ENCODE peak calls at places on chromosomes 3 and 15, in six cellular contexts. One of them, this sample, is unnamed. For H3K4me1, the result is how much of the 10 kb centered on the place peaks cover.

GRCh38 chr15:101615986-101616848 is 36.0 kb downstream of the TM2D3 start:
- DNase-seq in CD4-positive, alpha-beta memory T cell: no peak
- DNase-seq in heart left ventricle: peak
- DNase-seq in adipocyte: peak
- DNase-seq in body of pancreas: peak
- DNase-seq in fibroblast of lung: peak
- DNase-seq in this sample: peak

GRCh38 chr15:31237042-31237324 is 89.7 kb upstream of the KLF13 start:
- DNase-seq in heart left ventricle: no peak
- DNase-seq in adipocyte: no peak
- DNase-seq in body of pancreas: no peak
- DNase-seq in fibroblast of lung: peak
- DNase-seq in CD4-positive, alpha-beta memory T cell: no peak
- DNase-seq in this sample: no peak

GRCh38 chr3:173653781-173654180 is 256.2 kb downstream of the NLGN1 start:
- DNase-seq in heart left ventricle: no peak
- DNase-seq in adipocyte: no peak
- DNase-seq in fibroblast of lung: peak
- DNase-seq in CD4-positive, alpha-beta memory T cell: no peak
- DNase-seq in body of pancreas: no peak
- DNase-seq in this sample: no peak

GRCh38 chr15:25969886-25970285 is 106.8 kb upstream of the ATP10A start:
- DNase-seq in body of pancreas: no peak
- DNase-seq in adipocyte: no peak
- DNase-seq in fibroblast of lung: no peak
- DNase-seq in heart left ventricle: no peak
- DNase-seq in CD4-positive, alpha-beta memory T cell: no peak
- DNase-seq in this sample: no peak

GRCh38 chr3:112376996-112377395 is 44.0 kb downstream of the CD200 start:
- DNase-seq in CD4-positive, alpha-beta memory T cell: no peak
- DNase-seq in heart left ventricle: no peak
- DNase-seq in fibroblast of lung: peak
- DNase-seq in adipocyte: no peak
- DNase-seq in body of pancreas: no peak
- DNase-seq in this sample: no peak

GRCh38 chr3:57100046-57100695 is 39.7 kb downstream of the SPATA12 start:
- DNase-seq in adipocyte: peak
- DNase-seq in CD4-positive, alpha-beta memory T cell: no peak
- DNase-seq in heart left ventricle: no peak
- DNase-seq in body of pancreas: peak
- DNase-seq in fibroblast of lung: peak
- DNase-seq in this sample: no peak

GRCh38 chr3:14832975-14833722 is 14.4 kb downstream of the FGD5 start:
- DNase-seq in body of pancreas: no peak
- DNase-seq in CD4-positive, alpha-beta memory T cell: no peak
- DNase-seq in heart left ventricle: no peak
- DNase-seq in adipocyte: no peak
- DNase-seq in fibroblast of lung: no peak
- DNase-seq in this sample: no peak

GRCh38 chr3:194801378-194802124 is 115.9 kb downstream of the FAM43A start:
- DNase-seq in adipocyte: no peak
- DNase-seq in body of pancreas: no peak
- DNase-seq in fibroblast of lung: no peak
- DNase-seq in CD4-positive, alpha-beta memory T cell: no peak
- DNase-seq in heart left ventricle: no peak
- DNase-seq in this sample: no peak

GRCh38 chr3:114848643-114849350 is 298.3 kb downstream of the ZBTB20 start:
- DNase-seq in CD4-positive, alpha-beta memory T cell: no peak
- DNase-seq in adipocyte: no peak
- DNase-seq in heart left ventricle: no peak
- DNase-seq in body of pancreas: peak
- DNase-seq in fibroblast of lung: no peak
- DNase-seq in this sample: no peak

GRCh38 chr15:74403590-74403919 is 30.2 kb downstream of the SEMA7A start:
- DNase-seq in adipocyte: no peak
- DNase-seq in fibroblast of lung: no peak
- DNase-seq in CD4-positive, alpha-beta memory T cell: no peak
- DNase-seq in body of pancreas: no peak
- DNase-seq in heart left ventricle: no peak
- DNase-seq in this sample: no peak

GRCh38 chr15:74406992-74407705 is 26.6 kb downstream of the SEMA7A start:
- DNase-seq in fibroblast of lung: peak
- DNase-seq in CD4-positive, alpha-beta memory T cell: no peak
- DNase-seq in adipocyte: peak
- DNase-seq in body of pancreas: no peak
- DNase-seq in heart left ventricle: no peak
- DNase-seq in this sample: no peak

GRCh38 chr15:74403981-74404563 is 29.7 kb downstream of the SEMA7A start:
- DNase-seq in body of pancreas: no peak
- DNase-seq in adipocyte: no peak
- DNase-seq in heart left ventricle: no peak
- DNase-seq in fibroblast of lung: no peak
- DNase-seq in CD4-positive, alpha-beta memory T cell: no peak
- DNase-seq in this sample: no peak

GRCh38 chr15:74406517-74406916 is 27.2 kb downstream of the SEMA7A start:
- DNase-seq in heart left ventricle: no peak
- DNase-seq in body of pancreas: no peak
- DNase-seq in CD4-positive, alpha-beta memory T cell: no peak
- DNase-seq in adipocyte: no peak
- DNase-seq in fibroblast of lung: no peak
- DNase-seq in this sample: no peak

DNA sequence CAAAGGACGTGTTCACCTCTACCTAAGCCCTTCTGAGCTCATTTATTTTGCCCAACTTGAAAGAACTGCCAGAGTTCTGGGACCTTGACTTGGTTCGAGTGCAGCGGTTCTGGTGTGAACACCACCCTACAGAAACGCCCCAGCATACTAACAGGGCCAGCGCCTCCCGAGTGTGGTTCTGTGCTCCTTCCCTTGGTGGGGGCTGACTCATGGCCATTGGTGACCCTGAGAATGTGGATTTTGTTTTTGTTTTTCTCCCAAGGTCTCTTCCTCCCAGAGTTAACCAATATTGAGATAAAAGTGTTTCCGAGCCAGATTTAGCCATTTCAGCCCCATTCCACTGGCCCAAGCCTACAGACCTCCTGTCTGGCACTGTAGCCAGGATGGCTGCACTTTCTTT is 27.9 kb downstream of the SEMA7A start:
- DNase-seq in body of pancreas: no peak
- DNase-seq in adipocyte: no peak
- DNase-seq in CD4-positive, alpha-beta memory T cell: no peak
- DNase-seq in heart left ventricle: no peak
- DNase-seq in fibroblast of lung: peak
- DNase-seq in this sample: no peak
- H3K4me1 ChIP-seq in body of pancreas: under half
- H3K4me1 ChIP-seq in adipocyte: under half
- H3K4me1 ChIP-seq in CD4-positive, alpha-beta memory T cell: under half
- H3K4me1 ChIP-seq in heart left ventricle: under half
- H3K4me1 ChIP-seq in fibroblast of lung: under half
- H3K4me1 ChIP-seq in this sample: under half

DNA sequence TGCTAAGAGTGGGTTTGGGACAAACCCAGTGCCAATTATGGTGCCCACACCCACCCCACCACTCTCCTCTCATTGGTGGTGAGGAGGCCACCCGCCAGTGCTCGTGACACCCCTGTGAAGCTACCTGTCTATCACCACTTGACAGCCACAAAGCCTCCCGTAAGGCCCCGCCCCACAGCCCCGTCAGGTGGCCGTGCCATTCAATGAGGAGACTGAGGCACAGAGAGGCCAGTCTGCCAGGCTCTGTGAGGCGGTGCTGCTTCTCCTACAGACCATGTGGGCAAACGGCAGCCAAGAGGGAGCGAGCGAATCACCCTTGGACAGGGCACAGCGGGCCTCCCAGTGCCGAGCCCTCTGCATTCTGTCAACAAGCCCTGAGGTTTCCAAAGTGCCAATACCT is 53.5 kb downstream of the IQSEC1 start:
- DNase-seq in body of pancreas: no peak
- DNase-seq in adipocyte: no peak
- DNase-seq in fibroblast of lung: no peak
- DNase-seq in heart left ventricle: no peak
- DNase-seq in CD4-positive, alpha-beta memory T cell: no peak
- DNase-seq in this sample: no peak
- H3K4me1 ChIP-seq in body of pancreas: under half
- H3K4me1 ChIP-seq in adipocyte: half or more
- H3K4me1 ChIP-seq in fibroblast of lung: under half
- H3K4me1 ChIP-seq in heart left ventricle: half or more
- H3K4me1 ChIP-seq in CD4-positive, alpha-beta memory T cell: under half
- H3K4me1 ChIP-seq in this sample: under half

GRCh38 chr3:64651791-64652241 is 36.0 kb downstream of the ADAMTS9 start:
- DNase-seq in fibroblast of lung: peak
- DNase-seq in adipocyte: peak
- DNase-seq in CD4-positive, alpha-beta memory T cell: no peak
- DNase-seq in heart left ventricle: no peak
- DNase-seq in body of pancreas: peak
- DNase-seq in this sample: no peak
- H3K4me1 ChIP-seq in fibroblast of lung: under half
- H3K4me1 ChIP-seq in adipocyte: under half
- H3K4me1 ChIP-seq in CD4-positive, alpha-beta memory T cell: under half
- H3K4me1 ChIP-seq in heart left ventricle: under half
- H3K4me1 ChIP-seq in body of pancreas: under half
- H3K4me1 ChIP-seq in this sample: under half

DNA sequence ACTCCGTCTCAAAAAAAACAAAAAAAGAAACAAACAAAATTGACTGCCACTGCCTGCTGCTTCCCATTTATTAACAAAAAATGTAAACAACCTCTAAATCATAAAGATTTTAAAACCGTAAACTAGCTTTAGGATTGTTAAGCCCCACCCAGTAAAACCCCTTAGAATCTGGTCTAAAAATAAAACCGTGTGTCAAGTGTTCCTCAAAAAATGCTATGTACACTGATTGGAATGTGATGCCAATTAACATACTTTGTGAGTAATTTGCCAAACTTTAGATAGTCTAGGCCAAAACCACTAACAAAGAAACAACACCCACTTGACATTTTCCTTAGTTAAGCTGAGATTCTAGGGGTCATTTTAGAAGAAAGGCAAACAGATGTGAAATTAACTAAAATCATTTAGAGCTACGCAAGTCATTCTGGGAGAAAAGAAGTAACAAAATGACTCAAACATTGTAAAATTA is 5.3 kb downstream of the RAF1 start:
- DNase-seq in fibroblast of lung: peak
- DNase-seq in CD4-positive, alpha-beta memory T cell: no peak
- DNase-seq in body of pancreas: no peak
- DNase-seq in heart left ventricle: no peak
- DNase-seq in adipocyte: peak
- DNase-seq in this sample: no peak
- H3K4me1 ChIP-seq in fibroblast of lung: under half
- H3K4me1 ChIP-seq in CD4-positive, alpha-beta memory T cell: half or more
- H3K4me1 ChIP-seq in body of pancreas: half or more
- H3K4me1 ChIP-seq in heart left ventricle: under half
- H3K4me1 ChIP-seq in adipocyte: half or more
- H3K4me1 ChIP-seq in this sample: under half

DNA sequence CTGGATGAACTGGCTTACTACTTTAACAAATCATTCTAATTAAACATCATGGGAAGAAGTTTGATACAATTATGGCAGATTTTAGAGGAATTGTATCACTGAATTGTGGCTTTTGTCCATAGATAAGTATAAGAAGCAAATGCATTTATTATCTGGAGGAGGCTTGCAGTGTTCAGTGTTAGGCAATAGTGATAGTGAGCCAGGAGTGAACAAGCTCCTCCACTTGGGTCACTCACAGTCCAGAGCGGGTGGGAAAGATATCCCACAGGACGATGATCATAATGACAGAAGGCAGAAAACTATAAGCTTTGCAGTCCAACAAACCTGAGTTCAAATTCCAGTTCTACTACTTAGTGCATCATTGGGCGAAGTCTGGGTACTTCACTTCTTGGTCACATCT is 64.0 kb upstream of the VILL start:
- DNase-seq in body of pancreas: no peak
- DNase-seq in heart left ventricle: no peak
- DNase-seq in CD4-positive, alpha-beta memory T cell: no peak
- DNase-seq in fibroblast of lung: no peak
- DNase-seq in adipocyte: no peak
- DNase-seq in this sample: no peak
- H3K4me1 ChIP-seq in body of pancreas: under half
- H3K4me1 ChIP-seq in heart left ventricle: under half
- H3K4me1 ChIP-seq in CD4-positive, alpha-beta memory T cell: under half
- H3K4me1 ChIP-seq in fibroblast of lung: under half
- H3K4me1 ChIP-seq in adipocyte: under half
- H3K4me1 ChIP-seq in this sample: under half

This sample was measured in H1.